ENCODE peak calls at places on chromosomes 2 and 18, in seven cellular contexts. E, K, Z, A, O, Q and I are unnamed samples.
A peak's percentile ranks its signal among the peaks of the same experiment; 100 is the strongest.

GRCh38 chr2:209619782-209620181 is 151.8 kb upstream of the UNC80 start:
- DNase-seq in A (no peak), O (no peak), Q (no peak), E (no peak), K (no peak), Z (no peak), I (no peak)

GRCh38 chr18:6409933-6410332 is 4.8 kb downstream of the L3MBTL4 start:
- DNase-seq in K (no peak), O (no peak), Q (no peak), A (no peak), E (peak; percentile 72), Z (no peak), I (no peak)

GRCh38 chr2:101580528-101580927 is 105.6 kb upstream of the RFX8 start:
- DNase-seq in Q (no peak), K (no peak), E (peak; percentile 30), O (no peak), A (no peak), Z (no peak), I (no peak)

GRCh38 chr18:54191352-54191751 is 33.1 kb downstream of the MBD2 start:
- DNase-seq in E (no peak), K (no peak), A (no peak), Z (no peak), Q (no peak), O (no peak), I (no peak)

GRCh38 chr18:46343940-46344372 is 239.8 kb downstream of the HAUS1 start:
- DNase-seq in O (peak; percentile 70), A (peak; percentile 33), Q (peak; percentile 10), K (no peak), E (no peak), Z (no peak), I (no peak)

GRCh38 chr2:19900536-19901200 is 1.1 kb downstream of the TTC32 start:
- DNase-seq in E (no peak), A (no peak), K (peak; percentile 15), Z (no peak), O (no peak), Q (no peak), I (no peak)

GRCh38 chr2:223896751-223897320 is 48.3 kb downstream of the WDFY1 start:
- DNase-seq in K (peak; percentile 26), Z (no peak), O (no peak), A (no peak), E (peak; percentile 47), Q (no peak), I (peak; percentile 64)

GRCh38 chr2:68774569-68775271 is 40.1 kb downstream of the ARHGAP25 start:
- DNase-seq in K (no peak), E (no peak), A (peak; percentile 72), O (peak; percentile 82), Q (peak; percentile 70), Z (no peak), I (no peak)

GRCh38 chr18:7918696-7919095 is 351.6 kb downstream of the PTPRM start:
- DNase-seq in Z (no peak), E (no peak), A (no peak), Q (no peak), O (no peak), K (no peak), I (no peak)

GRCh38 chr2:146239392-146240135 is 1605.3 kb upstream of the ACVR2A start:
- DNase-seq in Z (no peak), K (peak; percentile 89), A (no peak), O (no peak), Q (no peak), E (no peak), I (no peak)

GRCh38 chr2:115738138-115738537 is 1295.7 kb downstream of the DPP10 start:
- DNase-seq in Q (no peak), E (no peak), K (no peak), O (no peak), A (no peak), Z (no peak), I (no peak)

GRCh38 chr2:239855863-239856587 is 169.1 kb downstream of the NDUFA10 start:
- DNase-seq in Z (no peak), O (no peak), E (no peak), Q (no peak), A (no peak), K (no peak), I (peak; percentile 80)

GRCh38 chr18:6004119-6004518 is 108.8 kb upstream of the TMEM200C start:
- DNase-seq in K (no peak), E (no peak), Z (no peak), Q (no peak), A (no peak), O (no peak), I (no peak)

GRCh38 chr2:233426619-233427342 is 72.5 kb downstream of the DGKD start:
- DNase-seq in A (no peak), Q (peak; percentile 63), O (no peak), Z (no peak), K (peak; percentile 94), E (no peak), I (no peak)

GRCh38 chr2:240992572-240993291 is 5.7 kb upstream of the SNED1 start:
- DNase-seq in Z (no peak), A (no peak), E (peak; percentile 45), K (no peak), O (no peak), Q (no peak), I (peak; percentile 62)

GRCh38 chr2:19671907-19672306 is 229.9 kb downstream of the TTC32 start:
- DNase-seq in O (no peak), E (no peak), K (no peak), Z (no peak), Q (no peak), A (no peak), I (no peak)

GRCh38 chr2:84716564-84716963 is 164.3 kb downstream of the TRABD2A start:
- DNase-seq in Q (no peak), K (no peak), E (no peak), A (no peak), Z (no peak), O (no peak), I (no peak)

GRCh38 chr2:43495727-43496126 is 100.1 kb downstream of the THADA start:
- DNase-seq in A (no peak), O (no peak), K (peak; percentile 76), Z (no peak), E (no peak), Q (no peak), I (no peak)

DNA sequence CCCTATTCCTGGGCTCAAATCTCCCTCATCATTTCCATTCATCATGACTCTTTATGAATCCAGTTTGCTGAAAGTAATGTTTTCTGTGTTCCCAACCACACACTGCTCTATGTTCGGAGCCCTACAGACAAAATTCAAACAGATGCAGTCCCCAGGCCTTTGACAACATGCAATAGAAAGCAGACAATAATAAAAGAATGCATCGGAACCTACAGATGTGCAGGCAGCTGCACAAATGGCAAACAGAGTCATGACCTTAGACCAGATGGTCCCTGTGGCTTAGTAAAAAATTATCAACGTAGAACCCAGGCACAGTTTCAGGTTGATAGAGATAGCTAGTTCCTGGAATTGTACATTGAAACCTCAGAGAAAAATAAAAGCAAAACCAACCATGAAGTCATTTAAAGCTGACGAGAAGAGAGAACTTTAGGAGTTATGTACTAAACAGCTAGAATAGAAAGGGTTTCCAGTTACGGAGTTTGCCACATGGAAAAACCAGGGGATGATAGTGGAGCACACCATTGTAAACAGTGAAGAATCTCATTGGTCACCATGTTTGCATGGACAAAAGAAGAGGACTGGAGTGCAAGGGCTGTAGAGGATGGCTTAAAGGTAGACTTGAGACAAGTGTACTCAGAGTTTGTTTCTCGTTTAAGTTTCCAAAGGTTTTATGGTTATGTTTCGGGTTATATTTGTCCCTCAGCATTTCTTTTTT is 23.2 kb upstream of the ACVR1 start:
- DNase-seq in O (no peak), E (no peak), Q (peak; percentile 74), A (no peak), K (no peak), Z (no peak), I (no peak)
- H3K27ac ChIP-seq in O (no peak overlapping the region), E (no peak overlapping the region), Q (peak overlapping the region; percentile 60), A (no peak overlapping the region), K (no peak overlapping the region), Z (no peak overlapping the region), I (no peak overlapping the region)

GRCh38 chr18:78411539-78411938 is 568.1 kb upstream of the SALL3 start:
- DNase-seq in E (no peak), O (no peak), Z (no peak), K (no peak), A (no peak), Q (no peak), I (no peak)
- H3K4me3 ChIP-seq in E (no peak overlapping the region), O (no peak overlapping the region), Z (no peak overlapping the region), K (no peak overlapping the region), A (no peak overlapping the region), Q (no peak overlapping the region), I (no peak overlapping the region)

DNA sequence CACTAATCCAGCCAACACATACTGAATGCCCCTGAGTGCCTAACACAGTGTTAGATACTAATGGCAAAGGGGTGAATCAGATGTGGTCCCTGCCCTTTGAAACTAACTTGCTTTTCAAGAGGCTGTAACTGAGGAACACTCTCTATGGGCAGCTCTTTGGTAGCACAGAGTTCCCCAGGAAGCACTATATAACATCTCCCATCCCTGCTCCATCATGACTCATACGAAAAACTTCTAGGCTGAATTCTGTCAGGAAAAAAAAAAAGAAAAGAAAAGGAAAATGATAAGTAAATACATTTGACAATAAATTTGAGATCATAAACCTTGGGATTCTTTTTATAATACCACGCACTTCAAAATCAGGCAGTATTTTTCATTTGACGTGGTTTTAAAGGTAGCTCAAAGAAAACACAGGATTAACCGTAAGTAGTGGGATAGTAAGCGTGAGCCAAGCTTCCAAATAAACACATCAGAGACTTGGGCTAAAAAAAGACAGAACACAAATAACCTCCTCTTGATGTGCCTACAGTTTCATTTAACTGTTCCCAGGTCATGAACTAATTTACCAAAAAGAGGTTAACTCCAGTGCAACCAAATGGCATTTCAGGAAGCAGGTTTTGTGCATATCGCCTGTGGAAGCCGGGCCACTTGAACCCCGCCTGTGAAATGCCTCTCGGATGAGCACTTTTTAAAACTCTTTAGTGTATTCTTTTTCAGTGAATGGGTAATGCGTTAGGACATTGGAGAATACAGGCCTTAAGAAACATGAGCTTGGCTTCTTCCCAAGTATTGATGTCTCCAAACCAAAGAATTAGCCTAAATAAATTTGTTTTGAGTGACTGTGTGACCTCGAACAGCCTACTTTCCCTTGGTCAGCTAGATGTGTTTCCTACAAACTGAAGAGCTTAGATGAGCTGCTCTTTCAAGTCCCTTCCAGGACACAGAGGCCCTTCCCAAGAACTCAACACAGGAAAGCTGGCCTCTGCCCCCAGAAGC is 42.0 kb downstream of the RDH14 start:
- DNase-seq in K (peak; percentile 59), O (no peak), A (no peak), Q (no peak), Z (no peak), E (peak; percentile 68), I (no peak)
- H3K27ac ChIP-seq in K (peak overlapping the region; percentile 17), O (no peak overlapping the region), A (no peak overlapping the region), Q (no peak overlapping the region), Z (peak overlapping the region; percentile 31), E (peak overlapping the region; percentile 49), I (no peak overlapping the region)

DNA sequence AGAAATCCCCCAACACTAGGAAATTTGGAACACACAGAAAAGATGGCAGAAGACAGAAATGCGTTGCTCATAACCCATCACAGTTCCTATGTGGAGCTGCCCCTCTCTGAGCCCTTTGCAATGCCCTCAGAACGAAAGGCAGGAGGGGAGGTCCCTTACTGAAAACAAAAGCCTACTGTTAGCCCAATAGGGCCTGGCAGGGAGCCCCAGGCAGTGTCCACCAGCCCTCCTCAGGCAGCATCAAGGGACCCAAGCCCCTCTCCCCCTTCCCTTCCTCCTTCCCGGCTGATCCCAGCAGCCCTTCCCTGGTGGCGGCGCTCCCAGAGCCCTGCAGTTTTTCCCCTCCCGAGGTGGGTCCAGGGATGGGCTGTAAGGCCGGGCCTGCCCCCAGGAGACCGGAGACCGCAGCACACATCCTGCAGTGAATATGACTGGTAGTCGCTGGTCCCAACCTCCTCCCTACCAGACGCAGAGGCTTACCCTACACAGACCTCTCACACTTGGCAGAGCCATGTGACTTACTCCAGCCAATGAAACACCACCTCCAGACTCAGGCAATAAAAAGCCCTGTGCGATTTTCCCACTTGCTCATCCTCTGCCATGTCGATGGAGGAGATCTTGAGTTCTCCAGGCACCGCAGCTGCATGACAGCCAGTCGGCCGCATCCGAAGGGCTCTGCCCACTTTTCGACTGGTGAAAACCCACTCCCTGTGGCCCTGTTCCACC is 19.4 kb upstream of the DUSP2 start:
- DNase-seq in Q (no peak), Z (no peak), E (peak; percentile 83), A (no peak), K (no peak), O (no peak), I (no peak)
- H3K4me3 ChIP-seq in Q (no peak overlapping the region), Z (no peak overlapping the region), E (no peak overlapping the region), A (no peak overlapping the region), K (no peak overlapping the region), O (no peak overlapping the region), I (no peak overlapping the region)